ENCODE peak calls at places on chromosomes 4 and X, in four cellular contexts. X is breast epithelium, H is Right ventricle myocardium superior, I is A549. L is an unnamed sample.

GRCh38 chr4:2304877-2305561 is 43.1 kb upstream of the MXD4 start:
- DNase-seq in I (no peak), H (no peak), X (peak; percentile 10), L (no peak)

GRCh38 chrX:22159071-22159470 is 113.6 kb upstream of the CBLL2 start:
- DNase-seq in H (no peak), X (no peak), I (no peak), L (peak; percentile 68)

GRCh38 chr4:26410385-26411293 is 79.6 kb downstream of the CCKAR start:
- DNase-seq in X (no peak), H (no peak), I (peak; percentile 40), L (peak; percentile 59)

GRCh38 chr4:83110222-83110945 is 4.1 kb downstream of the PLAC8 start:
- DNase-seq in X (peak; percentile 74), I (peak; percentile 90), H (peak; percentile 92), L (peak; percentile 81)

GRCh38 chr4:84177831-84178230 is 321.3 kb downstream of the NKX6-1 start:
- DNase-seq in I (no peak), H (no peak), X (no peak), L (no peak)

GRCh38 chr4:8329859-8330761 is 60.6 kb downstream of the HTRA3 start:
- DNase-seq in X (no peak), H (peak; percentile 42), I (no peak), L (no peak)

GRCh38 chrX:70289168-70289792 is 447 bp downstream of the PDZD11 start:
- DNase-seq in X (no peak), I (no peak), H (no peak), L (no peak)

GRCh38 chr4:6806924-6807676 is 24.6 kb downstream of the KIAA0232 start:
- DNase-seq in H (no peak), I (no peak), X (no peak), L (no peak)

GRCh38 chrX:129665916-129666644 is 11.3 kb upstream of the APLN start:
- DNase-seq in X (no peak), H (no peak), I (peak; percentile 67), L (peak; percentile 78)

GRCh38 chr4:158823461-158823873 is 54.6 kb downstream of the FNIP2 start:
- DNase-seq in X (no peak), I (no peak), H (no peak), L (peak; percentile 66)

GRCh38 chrX:50003927-50004326 is 81.5 kb downstream of the CLCN5 start:
- DNase-seq in I (no peak), X (no peak), H (no peak), L (no peak)

GRCh38 chr4:139672215-139672614 is 6.6 kb downstream of the MGST2 start:
- DNase-seq in X (no peak), I (no peak), H (no peak), L (no peak)

GRCh38 chr4:168451744-168452394 is 28.4 kb downstream of the DDX60L start:
- DNase-seq in H (no peak), X (no peak), I (peak; percentile 81), L (peak; percentile 43)